ENCODE peak calls at places on chromosomes 11 and 22, in four cellular contexts. M, N, Z and Q are unnamed samples.

GRCh38 chr22:23376256-23376655 is 195.9 kb downstream of the BCR start:
- DNase-seq in M (no peak), N (no peak), Z (no peak), Q (no peak)

GRCh38 chr22:49929553-49929979 is 11.1 kb downstream of the CRELD2 start:
- DNase-seq in M (no peak), N (peak), Z (peak), Q (no peak)

GRCh38 chr11:120334894-120335462 is 1.2 kb upstream of the ARHGEF12 start:
- DNase-seq in M (peak), N (peak), Z (peak), Q (peak)

GRCh38 chr11:58006940-58007339 is 16.7 kb upstream of the OR9Q1 start:
- DNase-seq in M (peak), N (no peak), Z (no peak), Q (no peak)

GRCh38 chr22:22895776-22896445 is 8.3 kb downstream of the IGLL5 start:
- DNase-seq in M (no peak), N (no peak), Z (no peak), Q (no peak)

GRCh38 chr11:120061036-120061760 is 76.7 kb downstream of the TRIM29 start:
- DNase-seq in M (no peak), N (no peak), Z (no peak), Q (no peak)

GRCh38 chr11:113046866-113047265 is 85.6 kb downstream of the NCAM1 start:
- DNase-seq in M (no peak), N (no peak), Z (no peak), Q (no peak)

GRCh38 chr11:79404325-79404724 is 36.5 kb downstream of the TENM4 start:
- DNase-seq in M (peak), N (no peak), Z (no peak), Q (no peak)

GRCh38 chr11:117914398-117914761 is 14.8 kb downstream of the TMPRSS13 start:
- DNase-seq in M (no peak), N (no peak), Z (no peak), Q (no peak)

GRCh38 chr22:38338772-38339379 is 21.6 kb upstream of the CSNK1E start:
- DNase-seq in M (no peak), N (no peak), Z (no peak), Q (no peak)

GRCh38 chr11:15933896-15934625 is 422.3 kb downstream of the SOX6 start:
- DNase-seq in M (no peak), N (no peak), Z (no peak), Q (no peak)

GRCh38 chr11:12053606-12054361 is 45.4 kb upstream of the DKK3 start:
- DNase-seq in M (no peak), N (no peak), Z (no peak), Q (no peak)

GRCh38 chr22:27490080-27490479 is 311.5 kb downstream of the MN1 start:
- DNase-seq in M (no peak), N (no peak), Z (no peak), Q (no peak)

GRCh38 chr11:79466411-79466810 is 25.6 kb upstream of the TENM4 start:
- DNase-seq in M (peak), N (no peak), Z (no peak), Q (peak)

GRCh38 chr11:63598556-63598955 is 15.7 kb downstream of the PLAAT3 start:
- DNase-seq in M (no peak), N (no peak), Z (no peak), Q (no peak)

GRCh38 chr22:48476599-48476998 is 1351.1 kb downstream of the BRD1 start:
- DNase-seq in M (no peak), N (no peak), Z (no peak), Q (no peak)
- TF ChIP-seq CTCF in M (no peak), N (no peak), Z (no peak), Q (no peak)

GRCh38 chr11:61890536-61891330 is 612 bp downstream of the FADS3 start:
- DNase-seq in M (no peak), N (peak), Z (no peak), Q (no peak)
- TF ChIP-seq CTCF in M (no peak), N (no peak), Z (no peak), Q (peak)

GRCh38 chr11:27192184-27192583 is 151.6 kb downstream of the BBOX1 start:
- DNase-seq in M (no peak), N (no peak), Z (no peak), Q (no peak)

GRCh38 chr11:27191061-27191460 is 150.4 kb downstream of the BBOX1 start:
- DNase-seq in M (no peak), N (no peak), Z (no peak), Q (no peak)

GRCh38 chr11:27193434-27194225 is 153.0 kb downstream of the BBOX1 start:
- DNase-seq in M (no peak), N (no peak), Z (no peak), Q (no peak)

GRCh38 chr11:27196040-27196897 is 155.7 kb downstream of the BBOX1 start:
- DNase-seq in M (no peak), N (no peak), Z (no peak), Q (no peak)

GRCh38 chr11:27194976-27195375 is 154.4 kb downstream of the BBOX1 start:
- DNase-seq in M (no peak), N (no peak), Z (no peak), Q (no peak)
- TF ChIP-seq CTCF in M (no peak), N (no peak), Z (no peak), Q (no peak)

GRCh38 chr11:19739872-19740271 is 27.2 kb downstream of the NAV2 start:
- DNase-seq in M (no peak), N (no peak), Z (peak), Q (no peak)
- TF ChIP-seq CTCF in M (peak), N (no peak), Z (peak), Q (peak)